ENCODE peak calls at places on chromosomes 3 and 15, in six cellular contexts. One of them, this sample, is unnamed.

GRCh38 chr3:101940521-101940992 is 91.2 kb downstream of the NFKBIZ start:
- DNase-seq in NCI-H1436: no peak
- DNase-seq in AML-193: peak
- DNase-seq in NCI-H774: no peak
- DNase-seq in activated CD4-positive, alpha-beta T cell treated with anti-CD3 and anti-CD28 coated beads, Interleukin-2, amount 10 ng/mL, durations not matched to agents 7 days and 5 days: no peak
- DNase-seq in stimulated activated CD8-positive, alpha-beta memory T cell treated with anti-CD3 and anti-CD28 coated beads, Interleukin-7, amount 100 ng/mL, for 1 hour: no peak
- DNase-seq in this sample: no peak

GRCh38 chr3:65856907-65857306 is 181.8 kb downstream of the MAGI1 start:
- DNase-seq in NCI-H1436: no peak
- DNase-seq in AML-193: no peak
- DNase-seq in NCI-H774: no peak
- DNase-seq in activated CD4-positive, alpha-beta T cell treated with anti-CD3 and anti-CD28 coated beads, Interleukin-2, amount 10 ng/mL, durations not matched to agents 7 days and 5 days: no peak
- DNase-seq in stimulated activated CD8-positive, alpha-beta memory T cell treated with anti-CD3 and anti-CD28 coated beads, Interleukin-7, amount 100 ng/mL, for 1 hour: no peak
- DNase-seq in this sample: no peak

GRCh38 chr15:101003706-101004105 is 84.5 kb downstream of the LRRK1 start:
- DNase-seq in NCI-H1436: no peak
- DNase-seq in AML-193: no peak
- DNase-seq in NCI-H774: no peak
- DNase-seq in activated CD4-positive, alpha-beta T cell treated with anti-CD3 and anti-CD28 coated beads, Interleukin-2, amount 10 ng/mL, durations not matched to agents 7 days and 5 days: no peak
- DNase-seq in stimulated activated CD8-positive, alpha-beta memory T cell treated with anti-CD3 and anti-CD28 coated beads, Interleukin-7, amount 100 ng/mL, for 1 hour: no peak
- DNase-seq in this sample: no peak

GRCh38 chr3:132916096-132916495 is 122.1 kb upstream of the TMEM108 start:
- DNase-seq in NCI-H1436: no peak
- DNase-seq in AML-193: no peak
- DNase-seq in NCI-H774: no peak
- DNase-seq in activated CD4-positive, alpha-beta T cell treated with anti-CD3 and anti-CD28 coated beads, Interleukin-2, amount 10 ng/mL, durations not matched to agents 7 days and 5 days: no peak
- DNase-seq in stimulated activated CD8-positive, alpha-beta memory T cell treated with anti-CD3 and anti-CD28 coated beads, Interleukin-7, amount 100 ng/mL, for 1 hour: no peak
- DNase-seq in this sample: no peak

GRCh38 chr15:70792171-70792573 is 28.8 kb upstream of the UACA start:
- DNase-seq in NCI-H1436: no peak
- DNase-seq in AML-193: no peak
- DNase-seq in NCI-H774: no peak
- DNase-seq in activated CD4-positive, alpha-beta T cell treated with anti-CD3 and anti-CD28 coated beads, Interleukin-2, amount 10 ng/mL, durations not matched to agents 7 days and 5 days: no peak
- DNase-seq in stimulated activated CD8-positive, alpha-beta memory T cell treated with anti-CD3 and anti-CD28 coated beads, Interleukin-7, amount 100 ng/mL, for 1 hour: no peak
- DNase-seq in this sample: no peak

GRCh38 chr3:25453521-25454410 is 25.7 kb downstream of the RARB start:
- DNase-seq in NCI-H1436: no peak
- DNase-seq in AML-193: no peak
- DNase-seq in NCI-H774: no peak
- DNase-seq in activated CD4-positive, alpha-beta T cell treated with anti-CD3 and anti-CD28 coated beads, Interleukin-2, amount 10 ng/mL, durations not matched to agents 7 days and 5 days: no peak
- DNase-seq in stimulated activated CD8-positive, alpha-beta memory T cell treated with anti-CD3 and anti-CD28 coated beads, Interleukin-7, amount 100 ng/mL, for 1 hour: no peak
- DNase-seq in this sample: no peak

GRCh38 chr15:49847937-49848823 is 227.3 kb downstream of the DTWD1 start:
- DNase-seq in NCI-H1436: no peak
- DNase-seq in AML-193: no peak
- DNase-seq in NCI-H774: no peak
- DNase-seq in activated CD4-positive, alpha-beta T cell treated with anti-CD3 and anti-CD28 coated beads, Interleukin-2, amount 10 ng/mL, durations not matched to agents 7 days and 5 days: no peak
- DNase-seq in stimulated activated CD8-positive, alpha-beta memory T cell treated with anti-CD3 and anti-CD28 coated beads, Interleukin-7, amount 100 ng/mL, for 1 hour: no peak
- DNase-seq in this sample: no peak

GRCh38 chr15:27589782-27590181 is 509.3 kb downstream of the OCA2 start:
- DNase-seq in NCI-H1436: no peak
- DNase-seq in AML-193: no peak
- DNase-seq in NCI-H774: no peak
- DNase-seq in activated CD4-positive, alpha-beta T cell treated with anti-CD3 and anti-CD28 coated beads, Interleukin-2, amount 10 ng/mL, durations not matched to agents 7 days and 5 days: no peak
- DNase-seq in stimulated activated CD8-positive, alpha-beta memory T cell treated with anti-CD3 and anti-CD28 coated beads, Interleukin-7, amount 100 ng/mL, for 1 hour: no peak
- DNase-seq in this sample: no peak

GRCh38 chr3:50251220-50251619 is 15.2 kb downstream of the GNAI2 start:
- DNase-seq in NCI-H1436: no peak
- DNase-seq in AML-193: no peak
- DNase-seq in NCI-H774: no peak
- DNase-seq in activated CD4-positive, alpha-beta T cell treated with anti-CD3 and anti-CD28 coated beads, Interleukin-2, amount 10 ng/mL, durations not matched to agents 7 days and 5 days: no peak
- DNase-seq in stimulated activated CD8-positive, alpha-beta memory T cell treated with anti-CD3 and anti-CD28 coated beads, Interleukin-7, amount 100 ng/mL, for 1 hour: no peak
- DNase-seq in this sample: no peak

GRCh38 chr3:72665103-72665502 is 183.1 kb downstream of the SHQ1 start:
- DNase-seq in NCI-H1436: no peak
- DNase-seq in AML-193: no peak
- DNase-seq in NCI-H774: no peak
- DNase-seq in activated CD4-positive, alpha-beta T cell treated with anti-CD3 and anti-CD28 coated beads, Interleukin-2, amount 10 ng/mL, durations not matched to agents 7 days and 5 days: no peak
- DNase-seq in stimulated activated CD8-positive, alpha-beta memory T cell treated with anti-CD3 and anti-CD28 coated beads, Interleukin-7, amount 100 ng/mL, for 1 hour: no peak
- DNase-seq in this sample: no peak

GRCh38 chr15:95486224-95486623 is 844.3 kb upstream of the NR2F2 start:
- DNase-seq in NCI-H1436: no peak
- DNase-seq in AML-193: no peak
- DNase-seq in NCI-H774: no peak
- DNase-seq in activated CD4-positive, alpha-beta T cell treated with anti-CD3 and anti-CD28 coated beads, Interleukin-2, amount 10 ng/mL, durations not matched to agents 7 days and 5 days: no peak
- DNase-seq in stimulated activated CD8-positive, alpha-beta memory T cell treated with anti-CD3 and anti-CD28 coated beads, Interleukin-7, amount 100 ng/mL, for 1 hour: no peak
- DNase-seq in this sample: no peak

GRCh38 chr3:116423945-116424344 is 21.3 kb downstream of the LSAMP start:
- DNase-seq in NCI-H1436: no peak
- DNase-seq in AML-193: no peak
- DNase-seq in NCI-H774: peak
- DNase-seq in activated CD4-positive, alpha-beta T cell treated with anti-CD3 and anti-CD28 coated beads, Interleukin-2, amount 10 ng/mL, durations not matched to agents 7 days and 5 days: no peak
- DNase-seq in stimulated activated CD8-positive, alpha-beta memory T cell treated with anti-CD3 and anti-CD28 coated beads, Interleukin-7, amount 100 ng/mL, for 1 hour: no peak
- DNase-seq in this sample: no peak

GRCh38 chr3:100972293-100972692 is 20.9 kb downstream of the ABI3BP start:
- DNase-seq in NCI-H1436: no peak
- DNase-seq in AML-193: no peak
- DNase-seq in NCI-H774: peak
- DNase-seq in activated CD4-positive, alpha-beta T cell treated with anti-CD3 and anti-CD28 coated beads, Interleukin-2, amount 10 ng/mL, durations not matched to agents 7 days and 5 days: no peak
- DNase-seq in stimulated activated CD8-positive, alpha-beta memory T cell treated with anti-CD3 and anti-CD28 coated beads, Interleukin-7, amount 100 ng/mL, for 1 hour: no peak
- DNase-seq in this sample: no peak

GRCh38 chr3:108219336-108219735 is 2.9 kb downstream of the IFT57 start:
- DNase-seq in NCI-H1436: no peak
- DNase-seq in AML-193: no peak
- DNase-seq in NCI-H774: no peak
- DNase-seq in activated CD4-positive, alpha-beta T cell treated with anti-CD3 and anti-CD28 coated beads, Interleukin-2, amount 10 ng/mL, durations not matched to agents 7 days and 5 days: no peak
- DNase-seq in stimulated activated CD8-positive, alpha-beta memory T cell treated with anti-CD3 and anti-CD28 coated beads, Interleukin-7, amount 100 ng/mL, for 1 hour: no peak
- DNase-seq in this sample: no peak

GRCh38 chr3:107676469-107677309 is 153.9 kb downstream of the BBX start:
- DNase-seq in NCI-H1436: peak
- DNase-seq in AML-193: peak
- DNase-seq in NCI-H774: peak
- DNase-seq in activated CD4-positive, alpha-beta T cell treated with anti-CD3 and anti-CD28 coated beads, Interleukin-2, amount 10 ng/mL, durations not matched to agents 7 days and 5 days: no peak
- DNase-seq in stimulated activated CD8-positive, alpha-beta memory T cell treated with anti-CD3 and anti-CD28 coated beads, Interleukin-7, amount 100 ng/mL, for 1 hour: no peak
- DNase-seq in this sample: no peak

This sample was measured in HL-60.